ENCODE peak calls at places on chromosome 13, in seven cellular contexts. X is IMR-90, H is heart left ventricle, M is upper lobe of left lung, A is endodermal cell, U is lower leg skin, Z is fibroblast of mammary gland. K is an unnamed sample.

GRCh38 chr13:83773961-83774360 is 108.3 kb downstream of the SLITRK1 start:
- DNase-seq in X (peak; percentile 17), H (no peak), M (no peak), A (no peak), U (no peak), Z (peak; percentile 4), K (no peak)

GRCh38 chr13:80083516-80084085 is 257.3 kb downstream of the SPRY2 start:
- DNase-seq in X (peak; percentile 5), H (no peak), M (no peak), A (no peak), U (no peak), Z (peak; percentile 69), K (no peak)

GRCh38 chr13:113155201-113155600 is 3.2 kb upstream of the PROZ start:
- DNase-seq in X (no peak), H (no peak), M (no peak), A (peak; percentile 41), U (no peak), Z (no peak), K (no peak)

GRCh38 chr13:21348771-21349170 is 110.3 kb downstream of the ZDHHC20 start:
- DNase-seq in X (no peak), H (no peak), M (no peak), A (no peak), U (no peak), Z (no peak), K (no peak)

GRCh38 chr13:98349731-98350305 is 172.7 kb upstream of the RNF113B start:
- DNase-seq in X (no peak), H (no peak), M (peak; percentile 25), A (peak; percentile 87), U (no peak), Z (no peak), K (no peak)

GRCh38 chr13:43433691-43434121 is 353.1 kb downstream of the ENOX1 start:
- DNase-seq in X (no peak), H (no peak), M (no peak), A (no peak), U (no peak), Z (peak; percentile 25), K (no peak)

GRCh38 chr13:19362946-19363510 is 181.4 kb upstream of the TUBA3C start:
- DNase-seq in X (no peak), H (no peak), M (no peak), A (no peak), U (no peak), Z (no peak), K (no peak)

GRCh38 chr13:114315074-114315785 is 927 bp downstream of the CHAMP1 start:
- DNase-seq in X (no peak), H (no peak), M (no peak), A (no peak), U (no peak), Z (no peak), K (no peak)

GRCh38 chr13:37870895-37871550 is 1.5 kb upstream of the TRPC4 start:
- DNase-seq in X (peak; percentile 79), H (no peak), M (no peak), A (peak; percentile 77), U (no peak), Z (peak; percentile 77), K (no peak)

GRCh38 chr13:38361551-38362262 is 12.1 kb downstream of the UFM1 start:
- DNase-seq in X (no peak), H (no peak), M (no peak), A (no peak), U (no peak), Z (no peak), K (no peak)

GRCh38 chr13:91571681-91572080 is 173.3 kb downstream of the GPC5 start:
- DNase-seq in X (no peak), H (no peak), M (no peak), A (no peak), U (no peak), Z (no peak), K (no peak)

GRCh38 chr13:37648604-37649003 is 50.0 kb upstream of the POSTN start:
- DNase-seq in X (peak; percentile 88), H (no peak), M (no peak), A (no peak), U (no peak), Z (peak; percentile 80), K (no peak)

GRCh38 chr13:27583645-27584044 is 36.7 kb downstream of the LNX2 start:
- DNase-seq in X (no peak), H (no peak), M (no peak), A (no peak), U (no peak), Z (no peak), K (no peak)

GRCh38 chr13:20130652-20131051 is 30.2 kb downstream of the GJA3 start:
- DNase-seq in X (no peak), H (no peak), M (no peak), A (no peak), U (no peak), Z (no peak), K (no peak)

GRCh38 chr13:65594255-65594654 is 1635.9 kb downstream of the PCDH9 start:
- DNase-seq in X (peak; percentile 82), H (no peak), M (no peak), A (no peak), U (no peak), Z (peak; percentile 73), K (no peak)

GRCh38 chr13:50646070-50646469 is 197.4 kb downstream of the DLEU7 start:
- DNase-seq in X (no peak), H (no peak), M (no peak), A (no peak), U (no peak), Z (no peak), K (no peak)

GRCh38 chr13:112055032-112055416 is 11.9 kb upstream of the SOX1 start:
- DNase-seq in X (no peak), H (no peak), M (no peak), A (no peak), U (no peak), Z (no peak), K (no peak)

GRCh38 chr13:24267283-24267682 is 42.1 kb upstream of the C1QTNF9 start:
- DNase-seq in X (no peak), H (no peak), M (no peak), A (no peak), U (no peak), Z (peak; percentile 62), K (no peak)

GRCh38 chr13:110216403-110217041 is 90.4 kb downstream of the COL4A1 start:
- DNase-seq in X (peak; percentile 78), H (no peak), M (no peak), A (no peak), U (no peak), Z (peak; percentile 83), K (no peak)

GRCh38 chr13:36057041-36057440 is 74.1 kb downstream of the DCLK1 start:
- DNase-seq in X (no peak), H (no peak), M (no peak), A (no peak), U (no peak), Z (peak; percentile 45), K (no peak)

GRCh38 chr13:114049026-114049425 is 75.2 kb upstream of the C13orf46 start:
- DNase-seq in X (no peak), H (no peak), M (no peak), A (no peak), U (no peak), Z (no peak), K (no peak)

GRCh38 chr13:27775943-27776342 is 16.3 kb upstream of the GSX1 start:
- DNase-seq in X (no peak), H (no peak), M (no peak), A (peak; percentile 59), U (no peak), Z (no peak), K (no peak)

GRCh38 chr13:32997399-32997798 is 18.8 kb upstream of the KL start:
- DNase-seq in X (no peak), H (no peak), M (no peak), A (no peak), U (no peak), Z (no peak), K (no peak)
- H3K4me3 ChIP-seq in X (no peak overlapping the region), H (no peak overlapping the region), M (no peak overlapping the region), A (no peak overlapping the region), U (no peak overlapping the region), Z (no peak overlapping the region), K (no peak overlapping the region)

GRCh38 chr13:107209811-107210210 is 641.9 kb upstream of the ARGLU1 start:
- DNase-seq in X (peak; percentile 80), H (no peak), M (no peak), A (no peak), U (no peak), Z (peak; percentile 40), K (no peak)

GRCh38 chr13:107216046-107216715 is 648.2 kb upstream of the ARGLU1 start:
- DNase-seq in X (no peak), H (no peak), M (no peak), A (no peak), U (no peak), Z (no peak), K (no peak)

GRCh38 chr13:107208889-107209288 is 641.0 kb upstream of the ARGLU1 start:
- DNase-seq in X (no peak), H (no peak), M (no peak), A (no peak), U (no peak), Z (no peak), K (no peak)

GRCh38 chr13:107210216-107211010 is 642.5 kb upstream of the ARGLU1 start:
- DNase-seq in X (peak; percentile 20), H (no peak), M (no peak), A (no peak), U (no peak), Z (peak; percentile 4), K (no peak)

GRCh38 chr13:107211073-107211472 is 643.1 kb upstream of the ARGLU1 start:
- DNase-seq in X (peak; percentile 97), H (no peak), M (no peak), A (peak; percentile 92), U (peak; percentile 53), Z (peak; percentile 82), K (peak; percentile 74)
- H3K4me3 ChIP-seq in X (no peak overlapping the region), H (peak overlapping the region; percentile 37), M (no peak overlapping the region), A (no peak overlapping the region), U (no peak overlapping the region), Z (no peak overlapping the region), K (peak overlapping the region; percentile 2)

GRCh38 chr13:99390601-99391000 is 83.4 kb upstream of the GPR183 start:
- DNase-seq in X (no peak), H (no peak), M (no peak), A (no peak), U (no peak), Z (no peak), K (no peak)

GRCh38 chr13:99389520-99390304 is 82.5 kb upstream of the GPR183 start:
- DNase-seq in X (no peak), H (no peak), M (no peak), A (peak; percentile 29), U (no peak), Z (no peak), K (no peak)

GRCh38 chr13:99386495-99386894 is 79.3 kb upstream of the GPR183 start:
- DNase-seq in X (no peak), H (no peak), M (no peak), A (peak; percentile 45), U (peak; percentile 14), Z (no peak), K (no peak)

GRCh38 chr13:99386911-99387788 is 80.0 kb upstream of the GPR183 start:
- DNase-seq in X (no peak), H (peak; percentile 76), M (no peak), A (peak; percentile 95), U (peak; percentile 14), Z (peak; percentile 32), K (no peak)

GRCh38 chr13:99388334-99388923 is 81.2 kb upstream of the GPR183 start:
- DNase-seq in X (no peak), H (no peak), M (no peak), A (peak; percentile 38), U (no peak), Z (no peak), K (no peak)
- H3K4me3 ChIP-seq in X (no peak overlapping the region), H (no peak overlapping the region), M (no peak overlapping the region), A (no peak overlapping the region), U (no peak overlapping the region), Z (no peak overlapping the region), K (no peak overlapping the region)

GRCh38 chr13:59409651-59410200 is 754.0 kb downstream of the DIAPH3 start:
- DNase-seq in X (no peak), H (no peak), M (no peak), A (peak; percentile 72), U (no peak), Z (no peak), K (no peak)
- H3K4me3 ChIP-seq in X (no peak overlapping the region), H (no peak overlapping the region), M (no peak overlapping the region), A (no peak overlapping the region), U (no peak overlapping the region), Z (no peak overlapping the region), K (no peak overlapping the region)